ENCODE peak calls at places on chromosome 16, in seven cellular contexts. One of them, this sample, is unnamed.

GRCh38 chr16:60151987-60152386 is 1417.9 kb upstream of the GOT2 start:
- DNase-seq in neural crest cell: no peak
- DNase-seq in Panc1: no peak
- DNase-seq in endodermal cell: no peak
- DNase-seq in IMR-90: no peak
- DNase-seq in thoracic aorta: no peak
- DNase-seq in tibial nerve: no peak
- DNase-seq in this sample: no peak

GRCh38 chr16:14018848-14019247 is 52.3 kb upstream of the MRTFB start:
- DNase-seq in neural crest cell: no peak
- DNase-seq in Panc1: no peak
- DNase-seq in endodermal cell: peak
- DNase-seq in IMR-90: no peak
- DNase-seq in thoracic aorta: no peak
- DNase-seq in tibial nerve: no peak
- DNase-seq in this sample: no peak

GRCh38 chr16:88534731-88535141 is 35.5 kb upstream of the ZC3H18 start:
- DNase-seq in neural crest cell: no peak
- DNase-seq in Panc1: no peak
- DNase-seq in endodermal cell: peak
- DNase-seq in IMR-90: peak
- DNase-seq in thoracic aorta: no peak
- DNase-seq in tibial nerve: no peak
- DNase-seq in this sample: no peak

GRCh38 chr16:938136-938535 is 32.6 kb downstream of the LMF1 start:
- DNase-seq in neural crest cell: no peak
- DNase-seq in Panc1: no peak
- DNase-seq in endodermal cell: no peak
- DNase-seq in IMR-90: no peak
- DNase-seq in thoracic aorta: no peak
- DNase-seq in tibial nerve: no peak
- DNase-seq in this sample: no peak

GRCh38 chr16:1812732-1813163 is 13.9 kb downstream of the HAGH start:
- DNase-seq in neural crest cell: peak
- DNase-seq in Panc1: no peak
- DNase-seq in endodermal cell: peak
- DNase-seq in IMR-90: peak
- DNase-seq in thoracic aorta: no peak
- DNase-seq in tibial nerve: no peak
- DNase-seq in this sample: peak

GRCh38 chr16:56855936-56856335 is 9.1 kb upstream of the SLC12A3 start:
- DNase-seq in neural crest cell: no peak
- DNase-seq in Panc1: no peak
- DNase-seq in endodermal cell: no peak
- DNase-seq in IMR-90: no peak
- DNase-seq in thoracic aorta: no peak
- DNase-seq in tibial nerve: peak
- DNase-seq in this sample: no peak

GRCh38 chr16:11201498-11202259 is 54.3 kb downstream of the SOCS1 start:
- DNase-seq in neural crest cell: no peak
- DNase-seq in Panc1: peak
- DNase-seq in endodermal cell: peak
- DNase-seq in IMR-90: peak
- DNase-seq in thoracic aorta: no peak
- DNase-seq in tibial nerve: no peak
- DNase-seq in this sample: no peak

GRCh38 chr16:24497405-24497804 is 42.0 kb upstream of the RBBP6 start:
- DNase-seq in neural crest cell: no peak
- DNase-seq in Panc1: no peak
- DNase-seq in endodermal cell: peak
- DNase-seq in IMR-90: peak
- DNase-seq in thoracic aorta: no peak
- DNase-seq in tibial nerve: no peak
- DNase-seq in this sample: no peak

GRCh38 chr16:21720533-21720932 is 56.8 kb downstream of the OTOA start:
- DNase-seq in neural crest cell: no peak
- DNase-seq in Panc1: no peak
- DNase-seq in endodermal cell: no peak
- DNase-seq in IMR-90: no peak
- DNase-seq in thoracic aorta: no peak
- DNase-seq in tibial nerve: no peak
- DNase-seq in this sample: no peak

GRCh38 chr16:75108792-75109731 is 7.5 kb downstream of the LDHD start:
- DNase-seq in neural crest cell: no peak
- DNase-seq in Panc1: no peak
- DNase-seq in endodermal cell: peak
- DNase-seq in IMR-90: peak
- DNase-seq in thoracic aorta: peak
- DNase-seq in tibial nerve: peak
- DNase-seq in this sample: peak

GRCh38 chr16:46885960-46886763 is 2.0 kb downstream of the GPT2 start:
- DNase-seq in neural crest cell: no peak
- DNase-seq in Panc1: no peak
- DNase-seq in endodermal cell: peak
- DNase-seq in IMR-90: peak
- DNase-seq in thoracic aorta: no peak
- DNase-seq in tibial nerve: peak
- DNase-seq in this sample: no peak

GRCh38 chr16:49576941-49577340 is 203.3 kb downstream of the C16orf78 start:
- DNase-seq in neural crest cell: no peak
- DNase-seq in Panc1: no peak
- DNase-seq in endodermal cell: no peak
- DNase-seq in IMR-90: no peak
- DNase-seq in thoracic aorta: no peak
- DNase-seq in tibial nerve: no peak
- DNase-seq in this sample: no peak

GRCh38 chr16:814974-815373 is 14.4 kb upstream of the GNG13 start:
- DNase-seq in neural crest cell: no peak
- DNase-seq in Panc1: no peak
- DNase-seq in endodermal cell: no peak
- DNase-seq in IMR-90: peak
- DNase-seq in thoracic aorta: no peak
- DNase-seq in tibial nerve: no peak
- DNase-seq in this sample: no peak

GRCh38 chr16:8620535-8620934 is 963 bp upstream of the METTL22 start:
- DNase-seq in neural crest cell: no peak
- DNase-seq in Panc1: no peak
- DNase-seq in endodermal cell: no peak
- DNase-seq in IMR-90: peak
- DNase-seq in thoracic aorta: no peak
- DNase-seq in tibial nerve: no peak
- DNase-seq in this sample: no peak

GRCh38 chr16:9297437-9298113 is 206.1 kb downstream of the HAPSTR1 start:
- DNase-seq in neural crest cell: peak
- DNase-seq in Panc1: no peak
- DNase-seq in endodermal cell: peak
- DNase-seq in IMR-90: no peak
- DNase-seq in thoracic aorta: no peak
- DNase-seq in tibial nerve: no peak
- DNase-seq in this sample: no peak

GRCh38 chr16:23999663-24000062 is 163.9 kb downstream of the PRKCB start:
- DNase-seq in neural crest cell: no peak
- DNase-seq in Panc1: no peak
- DNase-seq in endodermal cell: no peak
- DNase-seq in IMR-90: no peak
- DNase-seq in thoracic aorta: no peak
- DNase-seq in tibial nerve: no peak
- DNase-seq in this sample: no peak

GRCh38 chr16:89395150-89396142 is 94.9 kb downstream of the ANKRD11 start:
- DNase-seq in neural crest cell: no peak
- DNase-seq in Panc1: peak
- DNase-seq in endodermal cell: no peak
- DNase-seq in IMR-90: peak
- DNase-seq in thoracic aorta: peak
- DNase-seq in tibial nerve: peak
- DNase-seq in this sample: no peak

GRCh38 chr16:50910698-50911025 is 168.8 kb downstream of the CYLD start:
- DNase-seq in neural crest cell: no peak
- DNase-seq in Panc1: no peak
- DNase-seq in endodermal cell: no peak
- DNase-seq in IMR-90: no peak
- DNase-seq in thoracic aorta: no peak
- DNase-seq in tibial nerve: no peak
- DNase-seq in this sample: no peak

GRCh38 chr16:15967223-15967546 is 17.8 kb downstream of the ABCC1 start:
- DNase-seq in neural crest cell: no peak
- DNase-seq in Panc1: no peak
- DNase-seq in endodermal cell: no peak
- DNase-seq in IMR-90: no peak
- DNase-seq in thoracic aorta: no peak
- DNase-seq in tibial nerve: no peak
- DNase-seq in this sample: no peak

GRCh38 chr16:349211-349610 is 3.3 kb downstream of the AXIN1 start:
- DNase-seq in neural crest cell: no peak
- DNase-seq in Panc1: no peak
- DNase-seq in endodermal cell: no peak
- DNase-seq in IMR-90: no peak
- DNase-seq in thoracic aorta: no peak
- DNase-seq in tibial nerve: no peak
- DNase-seq in this sample: no peak

DNA sequence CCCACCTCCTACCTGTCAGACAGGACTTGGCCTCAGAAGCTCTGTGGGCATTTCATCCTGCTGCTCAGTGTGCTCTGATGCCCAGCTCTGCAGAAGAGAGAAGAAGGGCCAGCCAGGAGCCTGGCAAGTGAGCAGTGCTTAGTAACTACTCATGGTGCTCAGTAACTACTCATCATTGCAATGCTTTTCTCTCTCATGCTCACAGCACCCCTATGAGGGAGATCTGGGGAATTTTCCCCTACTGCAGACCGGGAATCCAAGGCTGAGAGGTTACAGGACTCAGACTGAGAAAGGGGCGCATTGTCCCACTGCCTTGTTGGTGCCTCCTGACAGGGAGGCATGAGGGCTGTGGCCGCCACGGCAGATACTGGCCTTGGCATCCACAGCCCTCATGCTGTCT is 261.1 kb downstream of the C16orf95 start:
- DNase-seq in neural crest cell: no peak
- DNase-seq in Panc1: no peak
- DNase-seq in endodermal cell: peak
- DNase-seq in IMR-90: peak
- DNase-seq in thoracic aorta: no peak
- DNase-seq in tibial nerve: no peak
- DNase-seq in this sample: no peak
- TF ChIP-seq CTCF in neural crest cell: no peak
- TF ChIP-seq CTCF in Panc1: peak
- TF ChIP-seq CTCF in endodermal cell: peak
- TF ChIP-seq CTCF in IMR-90: peak
- TF ChIP-seq CTCF in thoracic aorta: no peak
- TF ChIP-seq CTCF in tibial nerve: no peak
- TF ChIP-seq CTCF in this sample: peak

GRCh38 chr16:57994778-57995177 is 5.7 kb downstream of the ZNF319 start:
- DNase-seq in neural crest cell: peak
- DNase-seq in Panc1: no peak
- DNase-seq in endodermal cell: peak
- DNase-seq in IMR-90: peak
- DNase-seq in thoracic aorta: no peak
- DNase-seq in tibial nerve: no peak
- DNase-seq in this sample: no peak
- TF ChIP-seq CTCF in neural crest cell: peak
- TF ChIP-seq CTCF in Panc1: no peak
- TF ChIP-seq CTCF in endodermal cell: peak
- TF ChIP-seq CTCF in IMR-90: peak
- TF ChIP-seq CTCF in thoracic aorta: no peak
- TF ChIP-seq CTCF in tibial nerve: no peak
- TF ChIP-seq CTCF in this sample: peak

GRCh38 chr16:73047536-73048291 is at the start of gene ZFHX3:
- DNase-seq in neural crest cell: peak
- DNase-seq in Panc1: no peak
- DNase-seq in endodermal cell: peak
- DNase-seq in IMR-90: peak
- DNase-seq in thoracic aorta: no peak
- DNase-seq in tibial nerve: peak
- DNase-seq in this sample: no peak
- TF ChIP-seq CTCF in neural crest cell: no peak
- TF ChIP-seq CTCF in Panc1: no peak
- TF ChIP-seq CTCF in endodermal cell: no peak
- TF ChIP-seq CTCF in IMR-90: peak
- TF ChIP-seq CTCF in thoracic aorta: no peak
- TF ChIP-seq CTCF in tibial nerve: no peak
- TF ChIP-seq CTCF in this sample: peak

DNA sequence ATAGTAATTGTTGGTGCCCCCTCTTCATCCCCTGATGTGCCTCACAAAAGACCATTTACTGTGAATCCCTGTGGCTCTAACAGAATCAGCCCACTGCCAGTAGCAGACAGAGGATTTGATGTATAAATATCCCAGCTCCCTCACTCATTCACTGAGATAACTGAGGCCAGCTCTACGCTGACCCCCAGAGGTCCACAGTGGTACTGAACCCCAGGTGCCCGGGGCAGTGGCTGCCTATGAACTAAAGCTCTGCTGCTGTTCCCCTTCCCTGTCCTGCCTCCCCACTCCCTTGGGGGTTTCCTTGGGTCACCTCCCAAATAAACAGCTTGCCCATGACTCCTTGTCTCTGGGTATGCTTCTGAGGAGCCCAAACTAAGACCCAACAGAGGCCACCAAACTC is 295.8 kb downstream of the FOXL1 start:
- DNase-seq in neural crest cell: peak
- DNase-seq in Panc1: peak
- DNase-seq in endodermal cell: peak
- DNase-seq in IMR-90: no peak
- DNase-seq in thoracic aorta: no peak
- DNase-seq in tibial nerve: no peak
- DNase-seq in this sample: no peak
- TF ChIP-seq CTCF in neural crest cell: peak
- TF ChIP-seq CTCF in Panc1: peak
- TF ChIP-seq CTCF in endodermal cell: peak
- TF ChIP-seq CTCF in IMR-90: peak
- TF ChIP-seq CTCF in thoracic aorta: peak
- TF ChIP-seq CTCF in tibial nerve: no peak
- TF ChIP-seq CTCF in this sample: peak

DNA sequence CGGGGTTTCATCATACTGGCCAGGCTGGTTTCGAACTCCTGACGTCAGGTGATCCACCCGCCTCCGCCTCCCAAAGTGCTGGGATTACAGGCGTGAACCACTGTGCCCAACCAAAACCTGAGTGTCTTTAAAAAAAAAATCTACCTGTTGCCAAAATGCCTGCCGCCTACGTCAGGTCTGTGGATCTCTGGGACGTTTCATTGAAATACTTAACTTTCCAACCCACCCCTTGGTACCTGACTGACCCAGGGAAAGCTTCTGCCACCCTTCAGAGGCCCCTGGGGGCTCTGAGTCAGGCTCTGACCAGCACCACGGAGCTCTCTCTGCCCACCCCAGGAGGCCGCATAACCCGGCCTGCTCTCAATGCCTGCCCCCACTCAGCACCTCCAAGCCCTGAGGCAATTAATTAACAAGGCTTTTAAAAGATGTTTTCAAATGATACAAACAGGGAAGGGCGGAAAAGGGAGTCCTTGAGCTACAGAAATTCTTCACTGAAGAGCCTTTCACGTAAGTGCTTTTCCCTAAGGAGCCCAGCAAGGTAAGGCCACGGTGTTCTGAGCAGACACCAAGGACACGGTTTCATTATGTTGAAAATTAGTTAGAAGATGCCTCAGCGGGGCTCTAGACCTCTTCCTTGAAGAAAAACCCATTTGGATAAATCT is 29.3 kb upstream of the GSG1L start:
- DNase-seq in neural crest cell: no peak
- DNase-seq in Panc1: no peak
- DNase-seq in endodermal cell: peak
- DNase-seq in IMR-90: no peak
- DNase-seq in thoracic aorta: no peak
- DNase-seq in tibial nerve: no peak
- DNase-seq in this sample: no peak
- TF ChIP-seq CTCF in neural crest cell: no peak
- TF ChIP-seq CTCF in Panc1: no peak
- TF ChIP-seq CTCF in endodermal cell: no peak
- TF ChIP-seq CTCF in IMR-90: no peak
- TF ChIP-seq CTCF in thoracic aorta: no peak
- TF ChIP-seq CTCF in tibial nerve: no peak
- TF ChIP-seq CTCF in this sample: no peak

GRCh38 chr16:29805232-29806095 is 865 bp upstream of the MAZ start:
- DNase-seq in neural crest cell: peak
- DNase-seq in Panc1: no peak
- DNase-seq in endodermal cell: peak
- DNase-seq in IMR-90: peak
- DNase-seq in thoracic aorta: peak
- DNase-seq in tibial nerve: peak
- DNase-seq in this sample: peak
- TF ChIP-seq CTCF in neural crest cell: peak
- TF ChIP-seq CTCF in Panc1: no peak
- TF ChIP-seq CTCF in endodermal cell: peak
- TF ChIP-seq CTCF in IMR-90: no peak
- TF ChIP-seq CTCF in thoracic aorta: no peak
- TF ChIP-seq CTCF in tibial nerve: peak
- TF ChIP-seq CTCF in this sample: no peak

This sample was measured in osteocyte.